ENCODE peak calls at places on chromosome 3, in ten cellular contexts. B is KBM-7; F is foreskin fibroblast; O is stimulated activated CD4-positive, alpha-beta T cell treated with anti-CD3 and anti-CD28 coated beads, Interleukin-12 subunit alpha, Interleukin-12 subunit beta, amount 100 ng/mL, for 48 hours; G is glutamatergic neuron; M is activated CD4-positive, alpha-beta T cell treated with anti-CD3 and anti-CD28 coated beads, Interleukin-2, amount 50 U/mL, for 24 hours; T is activated CD8-positive, alpha-beta T cell treated with anti-CD3 and anti-CD28 coated beads for 36 hours; I is lung; V is epithelial cell of proximal tubule; X is amniotic stem cell. N is an unnamed sample.

GRCh38 chr3:192831801-192832347 is 85.8 kb downstream of the MB21D2 start:
- DNase-seq in B (no peak), G (no peak), I (no peak), F (peak), M (no peak), T (no peak), X (no peak), O (no peak), V (no peak), N (no peak)

GRCh38 chr3:14787630-14788029 is 31.1 kb upstream of the FGD5 start:
- DNase-seq in V (no peak), I (no peak), X (no peak), O (no peak), M (no peak), F (no peak), G (peak), B (no peak), T (no peak), N (no peak)

GRCh38 chr3:29757054-29757777 is 476.3 kb downstream of the RBMS3 start:
- DNase-seq in F (peak), V (no peak), B (no peak), O (no peak), X (no peak), T (no peak), M (no peak), G (no peak), I (no peak), N (no peak)

GRCh38 chr3:34218706-34219105 is 420.3 kb downstream of the PDCD6IP start:
- DNase-seq in B (no peak), V (no peak), M (no peak), F (no peak), O (no peak), G (no peak), X (no peak), I (no peak), T (no peak), N (no peak)

GRCh38 chr3:94456332-94456731 is 393.5 kb downstream of the NSUN3 start:
- DNase-seq in V (no peak), M (no peak), I (no peak), T (no peak), X (no peak), F (peak), B (no peak), G (no peak), O (no peak), N (no peak)

GRCh38 chr3:69203631-69204314 is 81.4 kb upstream of the LMOD3 start:
- DNase-seq in V (no peak), I (no peak), O (no peak), G (no peak), F (no peak), M (no peak), B (no peak), X (no peak), T (no peak), N (no peak)

GRCh38 chr3:190076138-190076537 is 44.6 kb downstream of the P3H2 start:
- DNase-seq in F (peak), X (no peak), B (no peak), M (no peak), I (no peak), O (no peak), V (no peak), T (no peak), G (no peak), N (no peak)

GRCh38 chr3:7697538-7697937 is 804.1 kb upstream of the LMCD1 start:
- DNase-seq in M (no peak), X (no peak), V (no peak), G (no peak), I (no peak), O (no peak), F (no peak), B (no peak), T (no peak), N (no peak)

GRCh38 chr3:162112719-162113118 is 616.1 kb downstream of the OTOL1 start:
- DNase-seq in M (no peak), V (no peak), O (no peak), X (no peak), B (no peak), G (no peak), F (no peak), I (no peak), T (no peak), N (no peak)

GRCh38 chr3:105867690-105868449 is 942 bp downstream of the CBLB start:
- DNase-seq in I (no peak), F (peak), G (no peak), T (no peak), V (no peak), B (no peak), O (no peak), M (no peak), X (no peak), N (no peak)

GRCh38 chr3:113626513-113627371 is 69.7 kb downstream of the USF3 start:
- DNase-seq in B (peak), V (peak), I (peak), O (no peak), G (peak), X (peak), M (no peak), F (peak), T (peak), N (peak)

GRCh38 chr3:187264051-187264450 is 27.5 kb downstream of the MASP1 start:
- DNase-seq in B (no peak), O (no peak), V (peak), X (peak), F (peak), M (no peak), G (no peak), I (no peak), T (no peak), N (no peak)

GRCh38 chr3:11099306-11099705 is 55.0 kb upstream of the HRH1 start:
- DNase-seq in O (no peak), F (no peak), M (no peak), I (no peak), B (no peak), T (no peak), G (no peak), V (no peak), X (no peak), N (no peak)

GRCh38 chr3:197224034-197224444 is 74.4 kb downstream of the DLG1 start:
- DNase-seq in G (no peak), V (no peak), F (peak), O (no peak), B (peak), X (peak), I (no peak), T (no peak), M (peak), N (no peak)

GRCh38 chr3:149933008-149933407 is 37.7 kb downstream of the PFN2 start:
- DNase-seq in X (no peak), O (no peak), M (no peak), B (no peak), G (no peak), I (no peak), T (no peak), V (no peak), F (no peak), N (no peak)

GRCh38 chr3:8550619-8551018 is 49.0 kb downstream of the LMCD1 start:
- DNase-seq in G (no peak), I (no peak), F (no peak), O (no peak), X (no peak), B (no peak), V (no peak), T (no peak), M (no peak), N (no peak)

GRCh38 chr3:123711356-123711755 is 126.5 kb upstream of the HACD2 start:
- DNase-seq in V (no peak), X (no peak), B (no peak), T (no peak), G (no peak), I (no peak), F (no peak), O (no peak), M (no peak), N (no peak)

GRCh38 chr3:45975696-45976095 is 19.9 kb downstream of the FYCO1 start:
- DNase-seq in T (peak), G (no peak), V (no peak), F (no peak), B (no peak), O (no peak), I (no peak), M (no peak), X (no peak), N (no peak)

GRCh38 chr3:72246685-72247084 is 461.7 kb upstream of the PROK2 start:
- DNase-seq in I (no peak), F (no peak), M (no peak), T (no peak), G (no peak), V (no peak), O (no peak), X (no peak), B (no peak), N (no peak)

GRCh38 chr3:124654470-124654845 is 75.8 kb upstream of the UMPS start:
- DNase-seq in G (no peak), O (no peak), X (no peak), F (no peak), V (no peak), B (no peak), I (no peak), M (no peak), T (no peak), N (no peak)

GRCh38 chr3:82354181-82354696 is 592.8 kb upstream of the GBE1 start:
- DNase-seq in I (no peak), X (no peak), V (no peak), G (no peak), B (no peak), O (no peak), F (no peak), T (no peak), M (no peak), N (no peak)

GRCh38 chr3:139157161-139157932 is 112.7 kb upstream of the PRR23C start:
- DNase-seq in B (no peak), G (no peak), V (no peak), T (no peak), X (no peak), M (no peak), F (no peak), O (no peak), I (no peak), N (no peak)

GRCh38 chr3:59546522-59546921 is 496.7 kb upstream of the CFAP20DC start:
- DNase-seq in G (no peak), F (no peak), B (no peak), V (no peak), M (no peak), T (no peak), I (no peak), O (no peak), X (no peak), N (no peak)

GRCh38 chr3:146968204-146968651 is 363.1 kb upstream of the PLSCR5 start:
- DNase-seq in F (peak), X (peak), T (no peak), O (no peak), G (no peak), B (no peak), V (peak), I (no peak), M (no peak), N (no peak)

GRCh38 chr3:97265237-97266005 is 451.0 kb downstream of the EPHA6 start:
- DNase-seq in F (no peak), T (no peak), O (no peak), I (no peak), X (no peak), V (no peak), M (no peak), B (no peak), G (no peak), N (no peak)

GRCh38 chr3:114449271-114450007 is 155.6 kb downstream of the TIGIT start:
- DNase-seq in I (no peak), X (no peak), V (no peak), O (no peak), M (no peak), B (no peak), T (no peak), G (no peak), F (no peak), N (no peak)

GRCh38 chr3:157188391-157188790 is 28.4 kb upstream of the CCNL1 start:
- DNase-seq in M (no peak), V (no peak), T (no peak), O (no peak), X (no peak), I (no peak), B (no peak), F (no peak), G (no peak), N (no peak)

GRCh38 chr3:56917740-56918568 is 116.2 kb upstream of the ARHGEF3 start:
- DNase-seq in O (peak), T (peak), I (no peak), V (no peak), F (no peak), B (peak), G (no peak), X (no peak), M (peak), N (no peak)

N was measured in nephron progenitor cell.